ENCODE peak calls at places on chromosomes 11 and 22, in seven cellular contexts. O is sigmoid colon, Y is mucosa of gallbladder, U is pulmonary artery endothelial cell, B is HCEC 1CT, N is AG09309, L is M059J. I is an unnamed sample.

GRCh38 chr22:23533328-23533762 is 46.7 kb downstream of the IGLL1 start:
- DNase-seq in O (peak), N (no peak), B (no peak), U (no peak), Y (no peak), L (peak), I (no peak)

GRCh38 chr11:19253149-19253540 is 12.4 kb upstream of the E2F8 start:
- DNase-seq in U (no peak), O (no peak), Y (no peak), N (no peak), B (no peak), L (no peak), I (no peak)

GRCh38 chr11:13924801-13925327 is 37.7 kb upstream of the SPON1 start:
- DNase-seq in U (no peak), L (no peak), N (no peak), Y (no peak), O (no peak), B (no peak), I (no peak)

GRCh38 chr11:74707602-74708510 is 23.4 kb downstream of the CHRDL2 start:
- DNase-seq in U (no peak), B (no peak), N (no peak), Y (no peak), O (no peak), L (no peak), I (no peak)

GRCh38 chr22:49051491-49052022 is 776.1 kb downstream of the BRD1 start:
- DNase-seq in L (no peak), B (no peak), U (no peak), N (no peak), Y (no peak), O (no peak), I (no peak)

GRCh38 chr11:93054881-93055280 is 85.4 kb downstream of the MTNR1B start:
- DNase-seq in O (no peak), L (peak), U (no peak), Y (no peak), N (peak), B (peak), I (peak)

GRCh38 chr11:73592640-73593039 is 5.3 kb downstream of the FAM168A start:
- DNase-seq in Y (no peak), N (no peak), L (no peak), O (no peak), B (no peak), U (no peak), I (no peak)

GRCh38 chr11:57378166-57378565 is 2.8 kb downstream of the PRG3 start:
- DNase-seq in U (no peak), L (no peak), Y (no peak), N (no peak), O (no peak), B (no peak), I (no peak)

GRCh38 chr22:31630331-31631329 is 31.4 kb downstream of the PISD start:
- DNase-seq in N (no peak), B (peak), L (peak), U (peak), Y (peak), O (peak), I (peak)

GRCh38 chr22:27651486-27651885 is 150.1 kb downstream of the MN1 start:
- DNase-seq in B (no peak), N (no peak), U (no peak), Y (no peak), O (no peak), L (no peak), I (no peak)

GRCh38 chr11:64007160-64007628 is 21.0 kb downstream of the OTUB1 start:
- DNase-seq in N (no peak), O (no peak), B (peak), U (no peak), Y (no peak), L (peak), I (peak)

GRCh38 chr11:131430466-131431176 is 60.2 kb downstream of the NTM start:
- DNase-seq in Y (no peak), B (no peak), L (peak), O (no peak), U (no peak), N (no peak), I (no peak)

GRCh38 chr11:115676768-115677167 is 172.6 kb upstream of the CADM1 start:
- DNase-seq in U (no peak), B (no peak), O (no peak), N (peak), Y (no peak), L (peak), I (peak)

GRCh38 chr11:10645212-10645795 is 48.3 kb downstream of the IRAG1 start:
- DNase-seq in O (peak), N (no peak), L (no peak), B (no peak), U (no peak), Y (no peak), I (no peak)

GRCh38 chr11:117815262-117815803 is 9.2 kb downstream of the FXYD2 start:
- DNase-seq in L (no peak), Y (no peak), B (no peak), N (no peak), U (no peak), O (no peak), I (no peak)

GRCh38 chr22:20026204-20026908 is 5.4 kb downstream of the TANGO2 start:
- DNase-seq in L (no peak), Y (no peak), B (no peak), O (no peak), U (no peak), N (no peak), I (no peak)

GRCh38 chr11:134913999-134914590 is 502.1 kb upstream of the B3GAT1 start:
- DNase-seq in Y (no peak), B (no peak), O (no peak), N (no peak), L (no peak), U (no peak), I (no peak)

GRCh38 chr11:66725646-66726045 is 3.4 kb downstream of the SPTBN2 start:
- DNase-seq in L (no peak), N (no peak), Y (no peak), B (no peak), O (peak), U (no peak), I (no peak)

GRCh38 chr11:86245369-86246292 is 1.1 kb downstream of the EED start:
- DNase-seq in N (no peak), B (no peak), Y (no peak), L (peak), O (no peak), U (no peak), I (peak)

GRCh38 chr11:9616042-9616640 is 42.7 kb downstream of the WEE1 start:
- DNase-seq in L (no peak), N (no peak), O (no peak), Y (no peak), U (no peak), B (no peak), I (peak)

GRCh38 chr11:92770981-92771380 is 198.5 kb upstream of the MTNR1B start:
- DNase-seq in Y (no peak), B (no peak), O (no peak), U (no peak), L (no peak), N (no peak), I (no peak)

GRCh38 chr11:83374311-83374710 is 88.1 kb upstream of the CCDC90B start:
- DNase-seq in B (no peak), O (no peak), Y (no peak), U (no peak), L (no peak), N (no peak), I (no peak)

GRCh38 chr11:115471367-115471766 is 32.8 kb downstream of the CADM1 start:
- DNase-seq in L (peak), U (no peak), O (no peak), N (no peak), Y (no peak), B (no peak), I (no peak)

GRCh38 chr11:79342686-79343085 is 98.1 kb downstream of the TENM4 start:
- DNase-seq in Y (no peak), N (no peak), O (no peak), U (no peak), L (no peak), B (no peak), I (no peak)

GRCh38 chr11:113514856-113515255 is 39.7 kb upstream of the DRD2 start:
- DNase-seq in U (no peak), Y (no peak), B (no peak), L (no peak), O (no peak), N (no peak), I (no peak)

GRCh38 chr11:116686891-116687290 is 85.9 kb downstream of the BUD13 start:
- DNase-seq in Y (no peak), B (no peak), U (no peak), N (no peak), O (peak), L (no peak), I (no peak)

GRCh38 chr11:101129203-101129943 is at the start of gene PGR:
- DNase-seq in L (no peak), Y (no peak), N (no peak), O (no peak), B (no peak), U (no peak), I (peak)

GRCh38 chr11:47177846-47178245 is 1.2 kb upstream of the ARFGAP2 start:
- DNase-seq in Y (no peak), O (peak), U (no peak), L (no peak), N (no peak), B (no peak), I (no peak)

GRCh38 chr11:10414659-10415058 is 40.4 kb upstream of the AMPD3 start:
- DNase-seq in Y (peak), U (no peak), O (peak), N (no peak), B (no peak), L (peak), I (no peak)

GRCh38 chr11:130485983-130486970 is 37.8 kb downstream of the ADAMTS15 start:
- DNase-seq in N (no peak), B (no peak), Y (no peak), U (no peak), L (no peak), O (no peak), I (no peak)

GRCh38 chr22:39475902-39476301 is 19.1 kb downstream of the MGAT3 start:
- DNase-seq in L (no peak), O (no peak), N (no peak), U (no peak), Y (no peak), B (no peak), I (no peak)

GRCh38 chr11:9150501-9150900 is 59.1 kb upstream of the SCUBE2 start:
- DNase-seq in B (peak), O (no peak), N (no peak), U (peak), L (peak), Y (no peak), I (peak)

GRCh38 chr11:90204407-90204806 is 18.4 kb downstream of the CHORDC1 start:
- DNase-seq in B (no peak), Y (no peak), U (no peak), L (no peak), O (no peak), N (no peak), I (no peak)

GRCh38 chr11:105960252-105961245 is 61.5 kb downstream of the MSANTD4 start:
- DNase-seq in O (no peak), N (no peak), Y (no peak), L (no peak), B (no peak), U (no peak), I (no peak)

GRCh38 chr22:47031628-47031915 is 269.1 kb downstream of the TBC1D22A start:
- DNase-seq in Y (no peak), B (no peak), O (peak), N (no peak), L (no peak), U (no peak), I (no peak)

GRCh38 chr22:38951734-38952133 is 5.7 kb upstream of the APOBEC3A start:
- DNase-seq in N (no peak), O (no peak), U (no peak), Y (no peak), L (no peak), B (no peak), I (no peak)

GRCh38 chr22:19705181-19705934 is 8.9 kb upstream of the SEPTIN5 start:
- DNase-seq in L (no peak), B (no peak), Y (no peak), N (no peak), U (no peak), O (peak), I (no peak)

GRCh38 chr11:23336961-23337360 is 476.7 kb upstream of the CCDC179 start:
- DNase-seq in B (peak), N (no peak), Y (no peak), O (no peak), U (no peak), L (peak), I (peak)

GRCh38 chr11:121741954-121742361 is 289.2 kb upstream of the SORL1-AS1 start:
- DNase-seq in O (peak), Y (peak), U (no peak), N (no peak), L (no peak), B (no peak), I (peak)

I was measured in foreskin fibroblast.